ENCODE peak calls at places on chromosome 2, in four cellular contexts. Q, K, D and P are unnamed samples.

GRCh38 chr2:237085261-237086221 is at the start of gene COPS8:
- DNase-seq in Q (peak; percentile 75), K (peak; percentile 92), D (peak; percentile 94), P (peak; percentile 73)

GRCh38 chr2:212213191-212213590 is 325.4 kb downstream of the ERBB4 start:
- DNase-seq in Q (no peak), K (no peak), D (no peak), P (no peak)

GRCh38 chr2:121529439-121530209 is 1.1 kb upstream of the RNU4ATAC start:
- DNase-seq in Q (no peak), K (peak; percentile 90), D (peak; percentile 81), P (no peak)

GRCh38 chr2:120344991-120345975 is 653 bp upstream of the INHBB start:
- DNase-seq in Q (no peak), K (peak; percentile 73), D (peak; percentile 12), P (peak; percentile 6)

GRCh38 chr2:210814626-210815025 is 258.2 kb downstream of the CPS1 start:
- DNase-seq in Q (no peak), K (no peak), D (no peak), P (no peak)

GRCh38 chr2:18792226-18792629 is 202.9 kb upstream of the NT5C1B start:
- DNase-seq in Q (no peak), K (no peak), D (no peak), P (no peak)

GRCh38 chr2:152557273-152557879 is 159.9 kb downstream of the PRPF40A start:
- DNase-seq in Q (no peak), K (no peak), D (no peak), P (no peak)

GRCh38 chr2:215884741-215885140 is 128.6 kb downstream of the MREG start:
- DNase-seq in Q (no peak), K (no peak), D (no peak), P (no peak)

GRCh38 chr2:60675309-60675708 is 80.8 kb upstream of the PAPOLG start:
- DNase-seq in Q (no peak), K (no peak), D (no peak), P (no peak)

GRCh38 chr2:60355849-60356261 is 197.6 kb downstream of the BCL11A start:
- DNase-seq in Q (no peak), K (no peak), D (no peak), P (no peak)

GRCh38 chr2:83196225-83196624 is 1262.9 kb downstream of the SUCLG1 start:
- DNase-seq in Q (no peak), K (peak; percentile 46), D (peak; percentile 67), P (no peak)

GRCh38 chr2:25698752-25699151 is 25.4 kb upstream of the DTNB start:
- DNase-seq in Q (no peak), K (no peak), D (no peak), P (no peak)

GRCh38 chr2:236219411-236219810 is 44.8 kb downstream of the ASB18 start:
- DNase-seq in Q (no peak), K (no peak), D (no peak), P (no peak)

GRCh38 chr2:99867690-99868089 is 274.7 kb downstream of the AFF3 start:
- DNase-seq in Q (no peak), K (peak; percentile 42), D (no peak), P (no peak)

GRCh38 chr2:200929334-200930249 is 33.9 kb downstream of the ORC2 start:
- DNase-seq in Q (no peak), K (no peak), D (peak; percentile 28), P (no peak)

GRCh38 chr2:138125306-138125900 is 161.1 kb downstream of the HNMT start:
- DNase-seq in Q (no peak), K (no peak), D (no peak), P (no peak)

GRCh38 chr2:179124282-179124681 is 74.3 kb upstream of the CCDC141 start:
- DNase-seq in Q (no peak), K (no peak), D (no peak), P (no peak)

GRCh38 chr2:23803965-23804542 is 122.9 kb downstream of the ATAD2B start:
- DNase-seq in Q (no peak), K (no peak), D (peak; percentile 77), P (no peak)

GRCh38 chr2:71462641-71463341 is 9.4 kb downstream of the DYSF start:
- DNase-seq in Q (no peak), K (no peak), D (no peak), P (no peak)

GRCh38 chr2:29249666-29250253 is 134.5 kb downstream of the CLIP4 start:
- DNase-seq in Q (no peak), K (no peak), D (no peak), P (no peak)

GRCh38 chr2:31241625-31242270 is 7.8 kb downstream of the EHD3 start:
- DNase-seq in Q (no peak), K (no peak), D (no peak), P (no peak)

GRCh38 chr2:101961287-101962242 is 30.2 kb upstream of the IL1R2 start:
- DNase-seq in Q (no peak), K (no peak), D (no peak), P (no peak)

GRCh38 chr2:207135340-207135739 is 30.4 kb downstream of the KLF7 start:
- DNase-seq in Q (no peak), K (no peak), D (peak; percentile 18), P (no peak)

GRCh38 chr2:109094144-109094543 is 34.9 kb upstream of the SH3RF3 start:
- DNase-seq in Q (no peak), K (no peak), D (no peak), P (no peak)

GRCh38 chr2:131168578-131168977 is 40.8 kb upstream of the POTEE start:
- DNase-seq in Q (no peak), K (no peak), D (no peak), P (no peak)

GRCh38 chr2:85468704-85469349 is 50.3 kb downstream of the SH2D6 start:
- DNase-seq in Q (no peak), K (peak; percentile 6), D (peak; percentile 87), P (no peak)

GRCh38 chr2:99524056-99524455 is 34.2 kb upstream of the REV1 start:
- DNase-seq in Q (no peak), K (no peak), D (no peak), P (no peak)

GRCh38 chr2:206263959-206264603 is 10.4 kb upstream of the ZDBF2 start:
- DNase-seq in Q (no peak), K (no peak), D (no peak), P (no peak)